ENCODE peak calls at places on chromosome 16, in nine cellular contexts. W is cardiac muscle cell; U is PC-3; A is left cardiac atrium; C is effector memory CD4-positive, alpha-beta T cell; I is fibroblast of the conjunctiva; Y is mucosa of descending colon; J is A549; L is neural crest cell. B is an unnamed sample.

GRCh38 chr16:3525951-3526350 is 25.1 kb downstream of the CLUAP1 start:
- DNase-seq in W (no peak), C (no peak), Y (no peak), A (no peak), L (no peak), U (no peak), J (no peak), I (no peak), B (no peak)

GRCh38 chr16:12214509-12214908 is 238.0 kb downstream of the SNX29 start:
- DNase-seq in U (no peak), Y (no peak), C (no peak), A (no peak), J (no peak), W (no peak), L (no peak), I (no peak), B (no peak)

GRCh38 chr16:87149051-87149450 is 168.1 kb downstream of the C16orf95 start:
- DNase-seq in C (no peak), A (no peak), W (no peak), Y (no peak), L (no peak), I (no peak), U (peak; percentile 30), J (no peak), B (peak; percentile 28)

GRCh38 chr16:28863929-28864886 is 565 bp downstream of the SH2B1 start:
- DNase-seq in I (no peak), U (no peak), J (no peak), C (no peak), L (no peak), W (peak; percentile 47), A (peak; percentile 44), Y (no peak), B (peak; percentile 38)

GRCh38 chr16:71344315-71344905 is 14.1 kb upstream of the CALB2 start:
- DNase-seq in W (no peak), C (no peak), U (no peak), J (no peak), I (no peak), A (no peak), L (no peak), Y (no peak), B (no peak)

GRCh38 chr16:57113042-57113453 is 20.7 kb downstream of the CPNE2 start:
- DNase-seq in Y (no peak), C (no peak), A (no peak), J (no peak), L (no peak), W (no peak), I (no peak), U (no peak), B (peak; percentile 58)

GRCh38 chr16:53999841-54000240 is 286.7 kb downstream of the IRX3 start:
- DNase-seq in U (no peak), A (no peak), L (no peak), J (no peak), W (no peak), Y (no peak), C (no peak), I (no peak), B (peak; percentile 61)

GRCh38 chr16:57245472-57246113 is 534 bp downstream of the ARL2BP start:
- DNase-seq in I (no peak), C (no peak), L (peak; percentile 14), J (peak; percentile 49), Y (peak; percentile 71), A (no peak), W (peak; percentile 28), U (peak; percentile 12), B (no peak)

GRCh38 chr16:38941-39892 is 14.2 kb downstream of the POLR3K start:
- DNase-seq in U (peak; percentile 34), W (no peak), A (peak; percentile 18), J (no peak), I (no peak), Y (peak; percentile 89), L (no peak), C (peak; percentile 51), B (no peak)

GRCh38 chr16:1493746-1494094 is 560 bp downstream of the TELO2 start:
- DNase-seq in C (no peak), W (peak; percentile 31), A (no peak), I (no peak), L (no peak), Y (no peak), U (no peak), J (peak; percentile 24), B (no peak)

GRCh38 chr16:81410643-81411235 is 33.9 kb upstream of the CMIP start:
- DNase-seq in Y (no peak), J (no peak), C (no peak), U (no peak), I (no peak), A (no peak), L (no peak), W (no peak), B (no peak)

GRCh38 chr16:2365895-2366294 is 25.4 kb upstream of the ABCA3 start:
- DNase-seq in A (no peak), I (no peak), U (no peak), W (no peak), J (no peak), Y (no peak), L (no peak), C (no peak), B (peak; percentile 58)

GRCh38 chr16:23373436-23374219 is 71.5 kb downstream of the SCNN1B start:
- DNase-seq in A (no peak), J (no peak), L (no peak), Y (no peak), I (no peak), U (no peak), C (no peak), W (no peak), B (no peak)

GRCh38 chr16:9479008-9479407 is 387.6 kb downstream of the HAPSTR1 start:
- DNase-seq in I (no peak), W (no peak), A (no peak), J (no peak), L (no peak), C (no peak), U (no peak), Y (no peak), B (no peak)

GRCh38 chr16:67463059-67463458 is 17.9 kb downstream of the ATP6V0D1 start:
- DNase-seq in C (no peak), A (no peak), L (no peak), Y (peak; percentile 76), J (no peak), U (no peak), I (no peak), W (no peak), B (no peak)

GRCh38 chr16:65249768-65250167 is 127.9 kb upstream of the CDH11 start:
- DNase-seq in A (peak; percentile 87), J (no peak), C (no peak), Y (no peak), I (no peak), L (no peak), W (peak; percentile 84), U (no peak), B (peak; percentile 61)

GRCh38 chr16:87850009-87851006 is 19.0 kb downstream of the SLC7A5 start:
- DNase-seq in U (peak; percentile 58), J (no peak), L (peak; percentile 72), W (peak; percentile 76), A (no peak), Y (peak; percentile 79), C (peak; percentile 66), I (no peak), B (no peak)

GRCh38 chr16:54934536-54935410 is 4.1 kb downstream of the IRX5 start:
- DNase-seq in A (no peak), Y (no peak), W (peak; percentile 90), I (no peak), C (no peak), J (no peak), L (peak; percentile 38), U (no peak), B (no peak)

GRCh38 chr16:10480151-10480550 is 94.3 kb downstream of the ATF7IP2 start:
- DNase-seq in W (no peak), I (no peak), A (no peak), U (no peak), J (no peak), L (no peak), C (no peak), Y (no peak), B (no peak)

GRCh38 chr16:54242199-54242598 is 44.4 kb downstream of the IRX3 start:
- DNase-seq in I (no peak), U (peak; percentile 2), L (no peak), W (peak; percentile 29), Y (no peak), A (no peak), J (no peak), C (no peak), B (no peak)